ENCODE peak calls at places on chromosomes 4 and X, in four cellular contexts. U, M, X and A are unnamed samples.

GRCh38 chr4:74133786-74134499 is 24.0 kb upstream of the MTHFD2L start:
- DNase-seq in M (peak), X (peak), U (peak), A (peak)

GRCh38 chrX:43969504-43970501 is 3.4 kb downstream of the NDP start:
- DNase-seq in U (no peak), X (no peak), M (no peak), A (no peak)

GRCh38 chr4:3706565-3707422 is 59.4 kb upstream of the ADRA2C start:
- DNase-seq in M (no peak), U (no peak), X (no peak), A (no peak)

GRCh38 chrX:44908838-44909237 is 35.9 kb downstream of the KDM6A start:
- DNase-seq in X (no peak), U (no peak), M (no peak), A (no peak)

GRCh38 chrX:130280901-130281300 is 12.2 kb upstream of the ZNF280C start:
- DNase-seq in X (no peak), U (no peak), M (no peak), A (no peak)

GRCh38 chr4:105122334-105122733 is 24.3 kb upstream of the TET2 start:
- DNase-seq in U (no peak), X (no peak), M (no peak), A (no peak)

GRCh38 chrX:126489141-126489540 is 63.5 kb downstream of the DCAF12L1 start:
- DNase-seq in M (no peak), X (no peak), U (no peak), A (no peak)

GRCh38 chr4:78592104-78592783 is 40.7 kb downstream of the ANXA3 start:
- DNase-seq in U (no peak), M (no peak), X (peak), A (no peak)

GRCh38 chrX:49761481-49761880 is 65.7 kb upstream of the PAGE1 start:
- DNase-seq in X (peak), M (no peak), U (no peak), A (no peak)

GRCh38 chr4:108849611-108850406 is 87.0 kb upstream of the ETNPPL start:
- DNase-seq in X (no peak), U (no peak), M (peak), A (no peak)

GRCh38 chrX:134969726-134970125 is 21.1 kb upstream of the SMIM10 start:
- DNase-seq in X (no peak), U (no peak), M (no peak), A (no peak)

GRCh38 chrX:41258281-41258680 is 75.7 kb upstream of the DDX3X start:
- DNase-seq in X (no peak), M (no peak), U (no peak), A (no peak)

GRCh38 chrX:17919896-17920446 is 58.9 kb upstream of the RAI2 start:
- DNase-seq in M (no peak), X (peak), U (no peak), A (no peak)

GRCh38 chrX:120677017-120677652 is 47.3 kb upstream of the C1GALT1C1 start:
- DNase-seq in U (no peak), X (no peak), M (no peak), A (no peak)

GRCh38 chr4:11338990-11339782 is 89.5 kb downstream of the HS3ST1 start:
- DNase-seq in X (no peak), M (no peak), U (no peak), A (no peak)

GRCh38 chrX:20067709-20068315 is 48.9 kb downstream of the MAP7D2 start:
- DNase-seq in M (no peak), U (peak), X (no peak), A (no peak)

GRCh38 chr4:178599521-178599920 is 1157.3 kb upstream of the AGA start:
- DNase-seq in X (no peak), M (no peak), U (no peak), A (no peak)

GRCh38 chr4:174318829-174319764 is 35.4 kb downstream of the CEP44 start:
- DNase-seq in X (peak), M (no peak), U (peak), A (no peak)

GRCh38 chrX:134718329-134719317 is 60.4 kb upstream of the PLAC1 start:
- DNase-seq in X (no peak), M (peak), U (peak), A (no peak)

GRCh38 chrX:130994671-130995070 is 63.5 kb upstream of the ARHGAP36 start:
- DNase-seq in U (no peak), M (no peak), X (peak), A (no peak)

GRCh38 chrX:155745792-155746191 is 133.0 kb upstream of the TMLHE start:
- DNase-seq in U (peak), X (peak), M (no peak), A (no peak)

GRCh38 chr4:65589331-65589730 is 81.0 kb downstream of the EPHA5 start:
- DNase-seq in U (no peak), M (no peak), X (no peak), A (no peak)

GRCh38 chr4:183255487-183255886 is 64.6 kb downstream of the CLDN22 start:
- DNase-seq in X (no peak), M (no peak), U (no peak), A (no peak)

GRCh38 chr4:138689182-138689546 is 326.4 kb upstream of the NOCT start:
- DNase-seq in M (no peak), U (no peak), X (no peak), A (no peak)

GRCh38 chr4:121814756-121815155 is 8.9 kb downstream of the CCNA2 start:
- DNase-seq in X (no peak), M (no peak), U (no peak), A (no peak)

GRCh38 chr4:75248770-75249467 is 265.3 kb downstream of the RCHY1 start:
- DNase-seq in M (no peak), X (no peak), U (no peak), A (no peak)

GRCh38 chrX:119237526-119238035 is 1.5 kb downstream of the PGRMC1 start:
- DNase-seq in U (no peak), X (no peak), M (no peak), A (no peak)

GRCh38 chrX:24676403-24677024 is 17.2 kb upstream of the POLA1 start:
- DNase-seq in X (no peak), U (no peak), M (no peak), A (no peak)

GRCh38 chr4:51894246-51894645 is 51.3 kb downstream of the DCUN1D4 start:
- DNase-seq in U (no peak), X (no peak), M (no peak), A (no peak)

GRCh38 chrX:57364145-57364544 is 77.6 kb downstream of the FAAH2 start:
- DNase-seq in M (no peak), X (no peak), U (no peak), A (no peak)

GRCh38 chr4:124427095-124427767 is 285.3 kb downstream of the ANKRD50 start:
- DNase-seq in U (no peak), M (no peak), X (no peak), A (no peak)

GRCh38 chr4:98572697-98573096 is 85.7 kb downstream of the TSPAN5 start:
- DNase-seq in M (no peak), X (no peak), U (no peak), A (no peak)
- TF ChIP-seq MAX in M (no peak), X (no peak), U (no peak), A (no peak)

GRCh38 chr4:145511913-145512522 is 30.4 kb downstream of the SMAD1 start:
- DNase-seq in X (no peak), M (no peak), U (peak), A (no peak)
- TF ChIP-seq EGR1 in X (no peak), M (no peak), U (no peak), A (no peak)

GRCh38 chrX:12583543-12583942 is 207.7 kb upstream of the PRPS2 start:
- DNase-seq in U (no peak), X (no peak), M (no peak), A (no peak)

GRCh38 chrX:12579311-12579710 is 211.9 kb upstream of the PRPS2 start:
- DNase-seq in X (no peak), U (no peak), M (no peak), A (no peak)

GRCh38 chrX:12581546-12581945 is 209.7 kb upstream of the PRPS2 start:
- DNase-seq in U (no peak), M (no peak), X (no peak), A (no peak)

DNA sequence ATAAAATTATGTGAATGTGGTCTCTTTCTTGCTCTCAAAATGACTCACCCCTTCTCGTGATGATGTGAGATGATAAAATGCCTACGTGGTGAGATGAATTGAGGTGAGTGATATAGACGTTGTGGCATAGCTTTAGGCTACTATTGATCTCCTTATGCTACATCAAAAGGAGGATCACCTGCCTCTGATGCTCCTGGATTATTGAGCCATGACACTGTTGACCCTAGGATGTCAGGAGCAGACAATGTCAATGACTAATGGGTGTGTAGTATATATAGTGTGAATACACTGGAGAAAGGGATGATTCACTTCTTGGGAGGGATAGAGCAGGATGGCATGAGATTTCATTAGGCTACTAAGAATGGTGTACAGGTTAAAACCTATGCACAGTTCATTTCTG is 210.7 kb upstream of the PRPS2 start:
- DNase-seq in X (no peak), U (no peak), M (no peak), A (no peak)
- TF ChIP-seq MAX in X (no peak), U (no peak), M (no peak), A (no peak)

DNA sequence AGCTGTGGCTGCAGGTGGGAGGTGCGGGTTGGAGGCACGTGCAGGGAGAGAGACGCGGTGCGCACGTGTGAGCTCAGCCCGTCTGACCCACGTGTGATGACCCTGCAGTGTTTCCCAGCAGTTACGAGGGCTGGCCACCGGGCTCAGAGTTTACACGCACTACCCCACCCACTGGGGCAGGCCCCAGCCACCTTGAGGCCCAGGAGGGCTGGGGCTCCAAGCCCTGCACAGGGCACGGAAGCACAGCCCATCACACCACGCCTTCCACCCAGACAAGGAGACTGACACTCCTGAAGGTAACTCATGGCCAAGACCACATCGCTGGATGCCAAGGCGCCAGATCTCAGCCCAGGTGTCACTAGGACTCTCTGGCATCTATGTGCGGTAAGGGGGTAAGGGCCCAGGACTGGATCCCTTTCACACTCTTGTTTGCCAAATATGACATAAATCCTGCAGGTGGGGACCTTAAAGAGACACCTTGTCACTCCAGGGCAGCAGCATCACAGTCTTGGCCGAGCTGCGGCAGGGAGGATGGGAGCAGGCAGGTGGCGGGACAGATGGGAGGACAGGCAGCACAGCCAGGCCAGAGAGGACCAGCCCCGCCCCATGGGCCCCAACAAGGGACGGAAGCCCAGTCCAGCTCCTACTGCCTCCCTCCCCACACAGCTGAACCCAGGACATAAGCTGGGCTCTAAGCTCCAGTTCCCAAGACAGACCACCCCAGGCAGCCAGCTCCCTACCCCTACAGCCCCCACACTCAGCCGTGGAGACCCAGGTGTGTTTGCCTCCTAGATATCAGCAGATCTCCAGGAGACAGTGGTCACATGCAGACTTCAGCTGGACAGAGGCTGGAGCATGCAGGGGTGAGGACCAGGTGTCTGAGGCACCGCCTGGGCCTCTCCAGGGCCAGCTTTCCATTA is 56.8 kb downstream of the ZFYVE28 start:
- DNase-seq in X (no peak), M (no peak), U (no peak), A (no peak)
- TF ChIP-seq EGR1 in X (no peak), M (no peak), U (no peak), A (no peak)

GRCh38 chr4:113607147-113607720 is 154.3 kb downstream of the CAMK2D start:
- DNase-seq in M (no peak), X (no peak), U (no peak), A (no peak)

GRCh38 chr4:113613503-113613902 is 148.0 kb downstream of the CAMK2D start:
- DNase-seq in M (no peak), X (no peak), U (no peak), A (no peak)

GRCh38 chr4:113614414-113614813 is 147.1 kb downstream of the CAMK2D start:
- DNase-seq in M (no peak), X (no peak), U (no peak), A (no peak)

GRCh38 chr4:113607998-113608397 is 153.5 kb downstream of the CAMK2D start:
- DNase-seq in U (no peak), X (no peak), M (no peak), A (no peak)

GRCh38 chr4:113610542-113610941 is 151.0 kb downstream of the CAMK2D start:
- DNase-seq in X (no peak), M (no peak), U (no peak), A (no peak)
- TF ChIP-seq MAX in X (no peak), M (no peak), U (no peak), A (no peak)